ENCODE peak calls at places on chromosome 12, in seven cellular contexts. E is SK-N-SH, Q is GM23338, Z is OCI-LY7, S is GM23248, H is PC-3, I is HCT116. Y is an unnamed sample.

GRCh38 chr12:16148938-16149337 is 128.5 kb downstream of the SLC15A5 start:
- DNase-seq in E (no peak), Q (no peak), Z (no peak), S (no peak), H (no peak), I (no peak), Y (no peak)

GRCh38 chr12:94621662-94622359 is 28.5 kb downstream of the TMCC3 start:
- DNase-seq in E (no peak), Q (no peak), Z (no peak), S (peak; percentile 39), H (peak; percentile 84), I (no peak), Y (peak; percentile 39)

GRCh38 chr12:2431810-2432209 is 363.0 kb upstream of the FKBP4 start:
- DNase-seq in E (no peak), Q (no peak), Z (no peak), S (peak; percentile 75), H (no peak), I (no peak), Y (no peak)

GRCh38 chr12:115413626-115414025 is 729.7 kb upstream of the TBX3 start:
- DNase-seq in E (no peak), Q (no peak), Z (no peak), S (no peak), H (no peak), I (no peak), Y (no peak)

GRCh38 chr12:13094349-13094748 is 9.1 kb downstream of the GSG1 start:
- DNase-seq in E (no peak), Q (no peak), Z (no peak), S (peak; percentile 80), H (peak; percentile 71), I (no peak), Y (no peak)

GRCh38 chr12:116397148-116397547 is 119.7 kb upstream of the MED13L start:
- DNase-seq in E (no peak), Q (no peak), Z (no peak), S (peak; percentile 74), H (peak; percentile 61), I (no peak), Y (no peak)

GRCh38 chr12:122730215-122731014 is at the start of gene HCAR1:
- DNase-seq in E (no peak), Q (no peak), Z (no peak), S (no peak), H (peak; percentile 66), I (no peak), Y (peak; percentile 24)

GRCh38 chr12:14256555-14257169 is 108.8 kb upstream of the ATF7IP start:
- DNase-seq in E (peak; percentile 42), Q (peak; percentile 92), Z (peak; percentile 94), S (peak; percentile 92), H (peak; percentile 81), I (peak; percentile 80), Y (peak; percentile 82)

GRCh38 chr12:122646568-122647220 is 56.5 kb downstream of the HCAR2 start:
- DNase-seq in E (no peak), Q (no peak), Z (peak; percentile 27), S (peak; percentile 84), H (peak; percentile 76), I (no peak), Y (no peak)

GRCh38 chr12:93380480-93381121 is 2.9 kb downstream of the NUDT4 start:
- DNase-seq in E (peak; percentile 50), Q (peak; percentile 30), Z (peak; percentile 53), S (peak; percentile 64), H (peak; percentile 63), I (no peak), Y (peak; percentile 40)

GRCh38 chr12:131442337-131442918 is 268.5 kb upstream of the SFSWAP start:
- DNase-seq in E (no peak), Q (no peak), Z (no peak), S (no peak), H (no peak), I (no peak), Y (no peak)

GRCh38 chr12:65788912-65789311 is 35.4 kb upstream of the HMGA2 start:
- DNase-seq in E (no peak), Q (no peak), Z (no peak), S (no peak), H (no peak), I (no peak), Y (no peak)

GRCh38 chr12:72273851-72274284 is 1.7 kb downstream of the TRHDE start:
- DNase-seq in E (no peak), Q (peak; percentile 36), Z (no peak), S (no peak), H (peak; percentile 54), I (no peak), Y (no peak)

GRCh38 chr12:106141452-106141851 is 2.7 kb upstream of the NUAK1 start:
- DNase-seq in E (no peak), Q (no peak), Z (no peak), S (peak; percentile 46), H (no peak), I (no peak), Y (no peak)

GRCh38 chr12:28710882-28711281 is 438.2 kb upstream of the FAR2 start:
- DNase-seq in E (no peak), Q (no peak), Z (no peak), S (peak; percentile 92), H (peak; percentile 98), I (no peak), Y (no peak)

GRCh38 chr12:59084758-59085383 is 164.6 kb upstream of the LRIG3 start:
- DNase-seq in E (peak; percentile 51), Q (peak; percentile 21), Z (no peak), S (peak; percentile 65), H (no peak), I (no peak), Y (peak; percentile 11)

GRCh38 chr12:89225401-89225800 is 126.9 kb downstream of the DUSP6 start:
- DNase-seq in E (no peak), Q (no peak), Z (no peak), S (peak; percentile 93), H (peak; percentile 86), I (peak; percentile 81), Y (peak; percentile 40)

GRCh38 chr12:89117448-89118034 is 234.8 kb downstream of the DUSP6 start:
- DNase-seq in E (no peak), Q (no peak), Z (no peak), S (no peak), H (peak; percentile 92), I (peak; percentile 80), Y (peak; percentile 5)

GRCh38 chr12:105444809-105445102 is 114.3 kb downstream of the C12orf75 start:
- DNase-seq in E (no peak), Q (no peak), Z (no peak), S (peak; percentile 29), H (peak; percentile 34), I (no peak), Y (no peak)

GRCh38 chr12:127750076-127750840 is 516.7 kb upstream of the TMEM132C start:
- DNase-seq in E (no peak), Q (no peak), Z (no peak), S (peak; percentile 43), H (no peak), I (no peak), Y (no peak)
- H3K9me2 ChIP-seq in E (no peaks in the 10 kb centered on the region), Q (no peaks in the 10 kb centered on the region), Z (no peaks in the 10 kb centered on the region), S (no peaks in the 10 kb centered on the region), H (no peaks in the 10 kb centered on the region), I (no peaks in the 10 kb centered on the region), Y (no peaks in the 10 kb centered on the region)

GRCh38 chr12:124500232-124501079 is 67.0 kb downstream of the NCOR2 start:
- DNase-seq in E (no peak), Q (peak; percentile 95), Z (no peak), S (peak; percentile 39), H (peak; percentile 23), I (no peak), Y (peak; percentile 77)
- H4K20me1 ChIP-seq in E (peaks cover 100% of the 10 kb centered on the region), Q (peaks cover 21% of the 10 kb centered on the region), Z (peaks cover 18% of the 10 kb centered on the region), S (peaks cover 4% of the 10 kb centered on the region), H (peaks cover 21% of the 10 kb centered on the region), I (no peaks in the 10 kb centered on the region), Y (peaks cover 75% of the 10 kb centered on the region)

DNA sequence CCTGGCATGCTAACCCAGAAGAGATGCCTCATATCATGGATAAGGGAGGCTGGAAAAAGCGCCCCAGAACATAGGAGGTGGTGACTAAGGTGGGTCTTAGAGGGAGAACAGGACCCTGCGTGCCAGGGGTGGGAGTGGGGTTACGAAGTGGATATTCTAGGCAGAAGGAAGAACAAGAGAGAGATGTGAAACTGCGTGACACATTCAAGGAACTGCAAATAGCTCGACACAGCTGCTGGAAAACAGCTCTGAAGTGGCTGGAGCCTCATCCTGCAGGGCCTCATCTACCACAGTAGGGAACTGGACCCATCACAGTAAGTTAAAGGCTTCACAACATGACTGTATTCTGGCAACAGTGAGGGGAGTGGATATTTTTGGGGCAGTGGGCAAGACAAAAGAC is 61.1 kb downstream of the RNF34 start:
- DNase-seq in E (no peak), Q (no peak), Z (no peak), S (no peak), H (no peak), I (no peak), Y (no peak)
- H3K4me1 ChIP-seq in E (no peaks in the 10 kb centered on the region), Q (peaks cover 5% of the 10 kb centered on the region), Z (peaks cover 18% of the 10 kb centered on the region), S (peaks cover 8% of the 10 kb centered on the region), H (peaks cover 7% of the 10 kb centered on the region), I (peaks cover 7% of the 10 kb centered on the region), Y (peaks cover 5% of the 10 kb centered on the region)

GRCh38 chr12:18153826-18154225 is 63.8 kb upstream of the RERGL start:
- DNase-seq in E (no peak), Q (peak; percentile 56), Z (no peak), S (no peak), H (no peak), I (no peak), Y (no peak)

GRCh38 chr12:18145924-18146323 is 55.9 kb upstream of the RERGL start:
- DNase-seq in E (no peak), Q (no peak), Z (no peak), S (peak; percentile 38), H (no peak), I (no peak), Y (no peak)

GRCh38 chr12:18146375-18146774 is 56.4 kb upstream of the RERGL start:
- DNase-seq in E (no peak), Q (no peak), Z (no peak), S (peak; percentile 10), H (peak; percentile 15), I (no peak), Y (no peak)

GRCh38 chr12:18148961-18149360 is 59.0 kb upstream of the RERGL start:
- DNase-seq in E (no peak), Q (no peak), Z (no peak), S (peak; percentile 12), H (peak; percentile 30), I (no peak), Y (no peak)

DNA sequence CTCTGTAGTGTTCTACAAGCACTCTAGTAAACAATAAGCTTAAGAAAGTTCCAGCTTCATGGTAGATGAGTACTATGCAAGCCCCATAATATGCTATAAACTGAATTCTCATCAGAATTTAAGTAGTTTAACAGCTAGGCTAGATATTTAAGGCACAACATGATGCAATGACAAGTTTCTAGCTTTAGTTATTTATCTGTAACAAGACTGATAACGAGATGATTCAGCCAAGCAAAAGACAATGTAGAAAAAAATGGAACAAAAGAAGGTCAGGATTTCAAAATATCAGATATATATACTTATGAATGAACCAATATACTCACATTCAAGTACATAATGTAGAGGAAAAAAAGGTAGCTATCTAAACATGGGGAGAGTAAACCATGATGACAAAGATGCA is 61.0 kb upstream of the RERGL start:
- DNase-seq in E (no peak), Q (no peak), Z (no peak), S (no peak), H (no peak), I (no peak), Y (no peak)
- H3K9me2 ChIP-seq in E (no peaks in the 10 kb centered on the region), Q (no peaks in the 10 kb centered on the region), Z (no peaks in the 10 kb centered on the region), S (no peaks in the 10 kb centered on the region), H (no peaks in the 10 kb centered on the region), I (no peaks in the 10 kb centered on the region), Y (no peaks in the 10 kb centered on the region)

Y was measured in hepatocyte.